ENCODE peak calls at places on chromosomes 12 and 14, in seven cellular contexts. K, E, O, M, S, Z and L are unnamed samples. For H3K27me3 and H3K4me1, the result is how much of the 10 kb centered on the place peaks cover.

GRCh38 chr14:33922125-33922524 is 28.7 kb downstream of the EGLN3 start:
- DNase-seq in S (peak), O (no peak), M (peak), K (no peak), Z (no peak), E (no peak), L (no peak)

GRCh38 chr12:49264466-49264872 is 413 bp upstream of the TUBA1C start:
- DNase-seq in Z (no peak), O (peak), S (no peak), E (no peak), M (no peak), K (no peak), L (peak)

GRCh38 chr14:68268719-68269118 is 449.1 kb downstream of the RAD51B start:
- DNase-seq in K (no peak), S (no peak), M (no peak), Z (no peak), E (no peak), O (no peak), L (no peak)

GRCh38 chr12:95740751-95741150 is 49.8 kb downstream of the NTN4 start:
- DNase-seq in O (no peak), S (no peak), E (no peak), M (peak), Z (no peak), K (no peak), L (no peak)

GRCh38 chr12:125093681-125094025 is 28.4 kb downstream of the AACS start:
- DNase-seq in M (no peak), S (no peak), O (no peak), Z (no peak), K (no peak), E (no peak), L (no peak)

GRCh38 chr12:116024769-116025168 is 252.7 kb downstream of the MED13L start:
- DNase-seq in Z (no peak), K (no peak), O (no peak), M (no peak), S (no peak), E (no peak), L (no peak)

GRCh38 chr12:11667159-11667558 is 17.7 kb downstream of the ETV6 start:
- DNase-seq in M (no peak), S (no peak), O (no peak), K (no peak), Z (no peak), E (no peak), L (no peak)

GRCh38 chr12:27585739-27586265 is 61.8 kb downstream of the PPFIBP1 start:
- DNase-seq in Z (no peak), K (no peak), O (no peak), S (no peak), E (no peak), M (no peak), L (no peak)

GRCh38 chr14:23361320-23361719 is 3.7 kb downstream of the EFS start:
- DNase-seq in Z (no peak), M (peak), S (no peak), O (no peak), K (no peak), E (no peak), L (no peak)

GRCh38 chr12:50101663-50102062 is 2.1 kb upstream of the GPD1 start:
- DNase-seq in M (peak), S (peak), K (no peak), Z (no peak), O (no peak), E (no peak), L (peak)

GRCh38 chr14:102544034-102544744 is 34.6 kb upstream of the ANKRD9 start:
- DNase-seq in Z (no peak), M (no peak), O (no peak), E (no peak), K (no peak), S (no peak), L (peak)

GRCh38 chr12:131112690-131113290 is 159.1 kb downstream of the ADGRD1 start:
- DNase-seq in S (no peak), M (no peak), Z (no peak), K (peak), O (no peak), E (no peak), L (peak)

GRCh38 chr14:33737446-33737845 is 213.4 kb downstream of the EGLN3 start:
- DNase-seq in M (peak), K (no peak), S (no peak), O (no peak), E (no peak), Z (no peak), L (no peak)

GRCh38 chr14:100523536-100524025 is 63.6 kb downstream of the BEGAIN start:
- DNase-seq in Z (no peak), S (no peak), O (no peak), E (no peak), K (peak), M (no peak), L (no peak)

GRCh38 chr12:25977047-25977446 is 18.6 kb downstream of the RASSF8 start:
- DNase-seq in Z (no peak), O (no peak), M (peak), E (no peak), S (no peak), K (peak), L (no peak)

GRCh38 chr12:120365675-120366340 is 3.2 kb downstream of the MSI1 start:
- DNase-seq in S (no peak), O (no peak), E (no peak), Z (no peak), K (no peak), M (no peak), L (peak)

GRCh38 chr14:72906879-72907278 is 13.0 kb upstream of the DPF3 start:
- DNase-seq in K (no peak), M (no peak), O (no peak), S (no peak), E (no peak), Z (no peak), L (no peak)

GRCh38 chr12:74747305-74747704 is 209.7 kb downstream of the ATXN7L3B start:
- DNase-seq in E (no peak), S (no peak), K (no peak), M (no peak), O (no peak), Z (no peak), L (peak)

GRCh38 chr12:121708313-121709063 is 4.1 kb upstream of the TMEM120B start:
- DNase-seq in Z (no peak), M (no peak), O (no peak), E (no peak), S (no peak), K (no peak), L (no peak)

GRCh38 chr12:113181975-113182374 is 3.3 kb downstream of the DDX54 start:
- DNase-seq in Z (no peak), M (no peak), E (no peak), O (no peak), K (no peak), S (no peak), L (no peak)

GRCh38 chr12:113184098-113184899 is 979 bp downstream of the DDX54 start:
- DNase-seq in K (no peak), M (no peak), O (no peak), Z (peak), S (no peak), E (no peak), L (no peak)

GRCh38 chr12:113183030-113183589 is 2.2 kb downstream of the DDX54 start:
- DNase-seq in E (no peak), Z (no peak), M (no peak), S (no peak), O (no peak), K (no peak), L (no peak)

GRCh38 chr12:113179023-113179422 is 6.3 kb downstream of the DDX54 start:
- DNase-seq in O (peak), K (no peak), M (no peak), S (no peak), Z (no peak), E (no peak), L (no peak)

GRCh38 chr12:113180333-113180732 is 4.9 kb downstream of the DDX54 start:
- DNase-seq in O (no peak), M (no peak), Z (no peak), K (no peak), S (no peak), E (no peak), L (no peak)
- TF ChIP-seq CTCF in O (no peak), M (no peak), Z (no peak), K (no peak), S (no peak), E (no peak), L (no peak)

GRCh38 chr12:52687527-52688385 is 7.5 kb upstream of the KRT1 start:
- DNase-seq in O (no peak), M (peak), S (no peak), E (no peak), K (no peak), Z (no peak), L (peak)

GRCh38 chr12:52686756-52687487 is 6.7 kb upstream of the KRT1 start:
- DNase-seq in E (no peak), K (no peak), M (no peak), S (no peak), O (no peak), Z (no peak), L (no peak)

GRCh38 chr12:52689936-52690335 is 9.7 kb upstream of the KRT1 start:
- DNase-seq in O (no peak), S (no peak), Z (no peak), E (no peak), M (no peak), K (no peak), L (no peak)

GRCh38 chr12:52689239-52689638 is 9.0 kb upstream of the KRT1 start:
- DNase-seq in E (no peak), M (no peak), K (no peak), O (no peak), S (no peak), Z (no peak), L (no peak)

DNA sequence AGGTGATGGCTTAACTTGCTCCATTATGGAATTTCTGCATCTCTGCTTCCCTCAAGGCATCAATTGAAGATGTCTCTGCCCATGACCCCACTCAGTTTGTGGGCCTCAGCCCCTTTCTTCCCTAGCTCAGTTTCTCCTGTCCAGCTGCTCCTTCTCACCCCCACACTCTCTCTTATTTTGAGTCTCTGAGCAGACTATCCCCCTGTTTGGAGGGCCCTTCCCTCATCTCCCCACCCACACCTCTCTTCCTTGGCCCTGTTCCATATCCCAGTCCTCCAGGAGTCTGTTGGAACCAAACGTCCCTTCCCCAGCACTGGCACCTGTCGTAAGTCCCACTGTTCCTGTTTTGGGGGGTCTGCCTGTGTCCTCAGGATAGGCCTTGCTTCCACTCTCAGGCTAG is 8.3 kb upstream of the KRT1 start:
- DNase-seq in S (no peak), K (no peak), E (no peak), M (no peak), O (no peak), Z (no peak), L (no peak)
- H3K27me3 ChIP-seq in S (under half), K (under half), E (under half), M (under half), O (under half), Z (under half), L (half or more)

DNA sequence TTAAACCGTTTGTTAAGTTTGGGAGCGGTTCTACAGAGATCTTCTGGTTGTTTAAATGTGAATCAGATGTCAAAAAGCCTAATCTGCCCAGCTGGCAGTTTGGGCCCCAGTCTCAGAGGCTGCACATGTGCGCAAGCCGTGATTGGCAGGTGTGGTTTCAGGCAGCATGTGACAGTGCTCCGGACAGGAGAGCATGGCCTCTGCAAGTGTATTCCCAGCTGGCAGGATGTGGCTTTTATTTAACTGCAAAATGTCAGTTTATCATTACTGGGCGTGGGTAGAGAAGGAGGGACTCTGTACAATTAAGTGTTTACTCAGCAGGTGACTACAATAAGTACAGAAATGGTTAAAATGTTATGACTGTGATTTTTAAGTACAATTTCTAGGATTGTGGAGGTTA is 77.5 kb downstream of the PELI2 start:
- DNase-seq in S (peak), O (no peak), K (no peak), Z (no peak), E (no peak), M (no peak), L (no peak)
- H3K4me1 ChIP-seq in S (under half), O (under half), K (half or more), Z (under half), E (under half), M (under half), L (under half)

DNA sequence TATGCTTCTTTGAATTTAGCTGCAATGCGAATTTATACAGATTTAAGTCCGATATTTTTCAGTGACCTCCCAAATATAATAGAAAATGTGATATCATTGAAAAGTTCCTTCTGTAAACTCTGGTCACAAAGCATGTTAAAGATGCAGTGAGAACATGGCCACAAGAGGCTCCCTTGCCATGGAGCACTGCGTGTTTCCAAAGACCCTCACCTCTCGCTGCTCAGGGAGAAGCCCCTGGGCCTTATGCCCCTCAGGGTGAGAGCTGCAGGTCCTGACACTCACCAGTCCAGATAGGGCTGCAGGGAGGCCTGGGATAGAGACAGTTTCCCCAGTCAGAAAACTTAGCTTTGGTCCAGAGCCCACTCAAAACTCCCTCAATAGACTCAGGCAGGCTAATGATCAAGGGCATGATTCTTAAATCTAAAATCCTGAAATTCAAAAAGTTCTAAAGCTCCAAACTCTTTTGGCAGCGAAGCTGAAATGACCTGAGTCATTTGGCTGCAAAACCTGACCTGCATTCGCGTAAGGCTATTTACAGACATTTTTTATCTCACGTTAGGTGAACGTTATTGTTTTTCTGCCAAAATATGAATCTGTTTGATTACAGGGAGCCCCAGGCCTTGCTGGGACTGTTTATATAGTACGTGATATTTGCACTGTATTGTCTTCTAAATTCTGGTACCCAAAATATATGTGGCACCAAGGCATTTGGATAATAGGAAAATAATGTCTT is 67.8 kb downstream of the CAPZA3 start:
- DNase-seq in Z (no peak), E (no peak), K (no peak), M (no peak), O (no peak), S (no peak), L (no peak)
- TF ChIP-seq CTCF in Z (no peak), E (peak), K (no peak), M (no peak), O (no peak), S (no peak), L (no peak)

GRCh38 chr12:109421355-109422087 is 55.6 kb downstream of the KCTD10 start:
- DNase-seq in S (no peak), K (no peak), M (no peak), E (no peak), O (no peak), Z (no peak), L (no peak)

GRCh38 chr12:109418848-109419474 is 58.1 kb downstream of the KCTD10 start:
- DNase-seq in Z (no peak), K (no peak), O (no peak), M (no peak), E (no peak), S (no peak), L (no peak)

GRCh38 chr12:109422251-109422650 is 54.8 kb downstream of the KCTD10 start:
- DNase-seq in Z (no peak), K (no peak), E (no peak), O (no peak), M (no peak), S (no peak), L (no peak)

GRCh38 chr12:109428038-109428629 is 49.0 kb downstream of the KCTD10 start:
- DNase-seq in M (peak), O (peak), Z (no peak), E (peak), K (peak), S (peak), L (peak)

DNA sequence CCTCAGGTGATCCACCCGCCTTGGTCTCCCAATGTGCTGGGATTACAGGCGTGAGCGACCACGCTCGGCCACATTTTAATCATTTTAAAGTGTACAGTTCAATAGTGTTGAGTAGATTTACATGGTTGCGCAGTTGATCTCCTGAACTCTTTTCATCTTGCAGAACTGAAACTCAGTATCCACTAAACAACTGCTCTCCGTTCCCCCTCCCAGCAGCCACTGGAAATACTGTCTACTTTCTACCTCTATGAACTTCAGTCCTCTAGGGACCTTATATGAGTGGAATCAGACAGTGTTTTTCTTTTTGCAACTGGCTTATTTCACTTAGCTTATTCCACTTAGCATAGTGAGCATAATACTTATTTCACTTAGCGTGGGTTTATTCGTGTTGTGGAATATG is 53.7 kb downstream of the KCTD10 start:
- DNase-seq in O (no peak), Z (no peak), M (no peak), K (no peak), S (no peak), E (no peak), L (no peak)
- H3K27me3 ChIP-seq in O (under half), Z (under half), M (under half), K (under half), S (under half), E (under half), L (under half)

DNA sequence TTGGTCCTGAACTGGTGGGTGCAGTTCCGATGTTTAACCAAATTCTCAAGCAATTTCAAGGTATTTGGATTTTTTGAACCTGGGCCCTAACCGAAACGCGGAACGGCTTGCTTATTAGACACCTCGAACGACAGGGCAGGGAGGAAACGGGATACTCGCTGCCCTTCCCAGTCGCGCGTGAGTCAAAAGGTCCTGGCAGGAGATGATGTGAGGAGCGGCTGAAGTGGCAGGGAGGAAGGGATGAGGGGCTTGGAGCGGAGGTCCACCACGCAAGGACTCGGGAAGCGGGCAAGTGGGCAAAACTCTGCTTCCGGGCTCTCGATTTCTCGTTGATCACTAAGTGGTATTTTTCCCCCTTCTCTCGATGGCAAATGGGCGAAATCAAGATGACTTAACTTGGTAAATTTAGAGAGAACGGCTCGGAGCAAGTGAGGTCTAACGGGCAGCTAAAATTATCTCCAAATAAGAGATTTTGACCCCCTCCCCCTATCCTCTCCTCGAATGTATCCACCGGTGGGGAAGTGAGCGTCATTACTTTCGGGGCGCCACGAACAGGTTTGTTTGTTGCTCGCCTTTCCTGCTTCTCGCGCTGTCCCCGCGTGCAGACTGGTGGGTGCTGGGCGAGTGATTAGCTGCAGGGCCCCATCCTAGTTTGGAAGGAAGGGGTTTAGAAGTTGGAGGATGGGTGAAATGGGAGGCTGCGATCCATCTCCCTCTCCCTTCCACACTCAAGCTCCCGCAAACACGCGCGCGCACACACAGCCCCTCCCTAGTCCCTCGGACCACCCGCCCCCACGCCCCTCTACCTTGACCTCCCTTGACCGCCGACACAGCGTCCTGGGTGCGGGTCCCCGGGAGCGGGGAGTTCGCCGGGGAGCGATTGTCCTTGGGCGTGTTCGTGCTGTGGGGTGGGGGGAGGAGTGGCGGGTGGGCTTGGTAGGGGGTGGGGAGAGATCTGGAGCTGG is 987 bp upstream of the NTF3 start:
- DNase-seq in K (no peak), Z (no peak), M (no peak), O (peak), E (no peak), S (peak), L (no peak)
- H3K4me1 ChIP-seq in K (under half), Z (under half), M (under half), O (under half), E (under half), S (under half), L (under half)

GRCh38 chr14:91719839-91720238 is 12.0 kb downstream of the CATSPERB start:
- DNase-seq in M (no peak), E (no peak), Z (no peak), S (no peak), K (no peak), O (no peak), L (no peak)

GRCh38 chr14:91716999-91717398 is 14.9 kb downstream of the CATSPERB start:
- DNase-seq in K (no peak), M (no peak), S (no peak), O (no peak), Z (no peak), E (no peak), L (no peak)

DNA sequence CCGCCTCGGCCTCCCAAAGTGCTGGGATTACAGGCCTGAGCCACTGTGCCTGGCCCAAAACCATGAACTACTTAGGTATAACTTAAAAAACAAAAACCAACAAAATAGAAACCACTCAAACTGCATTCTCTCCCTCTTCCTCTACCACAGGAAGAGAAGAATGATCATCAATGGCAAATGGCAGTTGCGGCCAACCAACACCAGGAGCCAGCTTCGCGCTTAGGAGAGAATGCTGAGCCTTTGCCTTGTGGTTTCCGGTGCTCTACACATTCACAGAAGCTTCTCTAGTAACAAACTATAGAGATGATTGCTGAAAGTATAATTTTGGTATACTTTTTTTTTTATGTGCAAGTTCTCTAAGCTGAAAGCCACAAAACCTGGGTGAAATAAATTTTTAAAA is 17.1 kb downstream of the CATSPERB start:
- DNase-seq in Z (no peak), M (no peak), K (no peak), S (no peak), E (no peak), O (no peak), L (no peak)
- TF ChIP-seq CTCF in Z (no peak), M (no peak), K (no peak), S (no peak), E (no peak), O (no peak), L (no peak)